ENCODE peak calls at places on chromosomes 11 and 22, in six cellular contexts. O is psoas muscle, X is upper lobe of right lung, Z is IMR-90, C is neural progenitor cell, A is tibial artery. U is an unnamed sample.

GRCh38 chr22:46294784-46295183 is 1.9 kb upstream of the GTSE1 start:
- DNase-seq in O (no peak), X (no peak), Z (no peak), C (no peak), A (no peak), U (no peak)

GRCh38 chr11:66883021-66883968 is 26.4 kb downstream of the LRFN4 start:
- DNase-seq in O (peak; percentile 75), X (peak; percentile 89), Z (peak; percentile 86), C (peak; percentile 84), A (no peak), U (peak; percentile 75)

GRCh38 chr11:34065505-34066203 is 14.1 kb downstream of the CAPRIN1 start:
- DNase-seq in O (no peak), X (no peak), Z (peak; percentile 59), C (no peak), A (no peak), U (peak; percentile 33)

GRCh38 chr11:7418061-7418460 is 67.2 kb upstream of the OLFML1 start:
- DNase-seq in O (no peak), X (no peak), Z (no peak), C (no peak), A (no peak), U (no peak)

GRCh38 chr11:9225748-9226298 is 39.3 kb downstream of the DENND5A start:
- DNase-seq in O (no peak), X (no peak), Z (no peak), C (no peak), A (no peak), U (no peak)

GRCh38 chr11:36155770-36156485 is 133.3 kb downstream of the COMMD9 start:
- DNase-seq in O (no peak), X (no peak), Z (peak; percentile 78), C (no peak), A (no peak), U (peak; percentile 34)

GRCh38 chr11:115643491-115643995 is 139.3 kb upstream of the CADM1 start:
- DNase-seq in O (no peak), X (no peak), Z (no peak), C (no peak), A (no peak), U (no peak)

GRCh38 chr11:130781906-130782305 is 134.4 kb downstream of the SNX19 start:
- DNase-seq in O (peak; percentile 26), X (no peak), Z (peak; percentile 78), C (no peak), A (no peak), U (peak; percentile 40)

GRCh38 chr22:36226189-36226588 is 13.1 kb downstream of the APOL2 start:
- DNase-seq in O (no peak), X (no peak), Z (no peak), C (no peak), A (no peak), U (no peak)

GRCh38 chr11:110311783-110312578 is 15.6 kb upstream of the RDX start:
- DNase-seq in O (no peak), X (no peak), Z (peak; percentile 75), C (no peak), A (no peak), U (peak; percentile 59)

GRCh38 chr11:64264371-64264852 is 13.1 kb downstream of the PLCB3 start:
- DNase-seq in O (no peak), X (no peak), Z (no peak), C (no peak), A (no peak), U (no peak)

GRCh38 chr11:41437006-41437405 is 22.4 kb downstream of the LRRC4C start:
- DNase-seq in O (no peak), X (no peak), Z (no peak), C (no peak), A (no peak), U (no peak)

GRCh38 chr11:36713715-36714114 is 115.7 kb upstream of the RAG2 start:
- DNase-seq in O (no peak), X (no peak), Z (no peak), C (no peak), A (peak; percentile 25), U (no peak)

GRCh38 chr11:26992031-26992541 is 1.8 kb upstream of the FIBIN start:
- DNase-seq in O (no peak), X (no peak), Z (peak; percentile 93), C (no peak), A (no peak), U (peak; percentile 93)

GRCh38 chr11:5631426-5631825 is 6.6 kb downstream of the TRIM34 start:
- DNase-seq in O (no peak), X (no peak), Z (no peak), C (no peak), A (no peak), U (no peak)

GRCh38 chr22:17117400-17117799 is 3.8 kb downstream of the TMEM121B start:
- DNase-seq in O (no peak), X (no peak), Z (no peak), C (no peak), A (no peak), U (no peak)

DNA sequence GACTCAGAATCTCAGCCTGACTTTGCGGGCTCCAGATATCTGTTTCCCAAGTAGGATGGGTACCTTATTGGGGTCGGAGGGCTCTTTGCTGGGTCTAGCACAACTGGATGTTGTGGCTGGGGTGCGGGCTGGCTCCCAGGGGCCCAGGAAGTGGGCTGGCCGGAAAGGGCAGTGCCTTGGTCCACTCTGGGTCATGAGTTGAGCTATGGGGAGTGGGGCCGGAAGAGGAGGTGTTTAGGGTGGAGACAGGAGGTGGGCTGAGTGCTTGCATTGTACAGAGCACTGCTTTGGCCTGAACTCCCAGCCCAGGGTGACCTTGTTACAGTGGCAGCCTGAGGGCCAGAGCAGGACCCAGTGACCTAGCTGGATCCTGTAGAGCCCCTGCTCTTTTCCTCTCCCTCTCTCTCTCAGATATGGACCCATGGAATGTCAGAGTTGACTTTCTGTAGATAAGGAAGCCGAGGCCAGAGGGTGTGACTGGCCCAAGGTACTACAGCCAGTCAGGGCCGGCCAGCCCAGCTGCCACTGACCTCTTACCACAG is 13.2 kb downstream of the PHLDB1 start:
- DNase-seq in O (no peak), X (peak; percentile 49), Z (no peak), C (no peak), A (no peak), U (peak; percentile 52)
- H3K4me3 ChIP-seq in O (peak overlapping the region; percentile 68), X (peak overlapping the region; percentile 53), Z (peak overlapping the region; percentile 15), C (peak overlapping the region; percentile 89), A (peak overlapping the region; percentile 62), U (peak overlapping the region; percentile 13)

DNA sequence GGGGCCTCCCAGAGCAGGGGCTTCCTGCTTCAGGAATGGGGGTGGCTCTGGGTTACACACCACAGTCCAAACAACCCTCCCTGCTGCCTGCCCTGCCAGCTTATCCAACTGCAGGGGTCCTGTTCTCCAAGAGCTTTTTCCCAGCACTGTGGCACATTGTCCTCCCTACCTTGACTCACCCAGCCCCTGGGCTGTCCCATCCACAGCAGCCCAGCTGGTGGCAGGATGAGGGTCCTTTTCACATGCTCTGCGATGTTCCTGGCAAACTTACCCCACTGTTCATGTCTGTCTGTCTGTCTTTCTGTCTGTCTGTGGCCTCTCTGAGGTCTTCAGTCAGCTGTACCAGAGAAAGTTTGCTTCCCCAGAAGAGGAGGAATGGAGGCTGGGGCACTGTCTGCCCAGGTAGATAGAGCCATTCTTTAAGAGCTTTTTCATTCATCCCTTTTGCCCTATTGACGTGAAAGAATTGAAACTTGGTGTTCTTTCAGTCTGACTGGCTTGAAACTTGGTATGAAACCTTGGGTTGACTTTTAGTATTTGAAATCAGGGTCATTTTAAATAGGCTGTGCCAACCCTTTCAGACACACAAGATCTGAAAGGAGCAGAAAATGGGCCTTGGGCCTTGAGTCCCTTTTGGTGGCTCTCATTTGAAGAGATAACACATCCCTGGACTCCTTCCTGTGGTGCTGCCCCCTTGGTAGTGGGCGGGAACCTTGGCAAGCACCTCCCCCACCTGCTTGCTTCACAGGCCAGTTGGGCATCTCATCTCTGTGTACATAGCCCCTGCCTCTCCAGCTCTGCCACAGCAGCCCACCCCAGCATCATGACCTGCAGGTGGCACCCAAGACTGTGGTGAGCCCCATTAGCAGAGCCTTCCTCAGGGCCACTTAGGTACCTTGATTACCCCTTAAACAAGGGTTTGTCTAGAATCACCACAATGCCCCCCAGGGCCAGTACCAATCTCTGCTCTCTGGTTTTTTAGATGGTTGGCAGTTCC is 74.6 kb upstream of the SUSD2 start:
- DNase-seq in O (no peak), X (no peak), Z (no peak), C (peak; percentile 20), A (no peak), U (peak; percentile 13)
- TF ChIP-seq CTCF in O (peak; percentile 26), X (peak; percentile 34), Z (peak; percentile 33), C (peak; percentile 15), A (peak; percentile 28), U (peak; percentile 1)

DNA sequence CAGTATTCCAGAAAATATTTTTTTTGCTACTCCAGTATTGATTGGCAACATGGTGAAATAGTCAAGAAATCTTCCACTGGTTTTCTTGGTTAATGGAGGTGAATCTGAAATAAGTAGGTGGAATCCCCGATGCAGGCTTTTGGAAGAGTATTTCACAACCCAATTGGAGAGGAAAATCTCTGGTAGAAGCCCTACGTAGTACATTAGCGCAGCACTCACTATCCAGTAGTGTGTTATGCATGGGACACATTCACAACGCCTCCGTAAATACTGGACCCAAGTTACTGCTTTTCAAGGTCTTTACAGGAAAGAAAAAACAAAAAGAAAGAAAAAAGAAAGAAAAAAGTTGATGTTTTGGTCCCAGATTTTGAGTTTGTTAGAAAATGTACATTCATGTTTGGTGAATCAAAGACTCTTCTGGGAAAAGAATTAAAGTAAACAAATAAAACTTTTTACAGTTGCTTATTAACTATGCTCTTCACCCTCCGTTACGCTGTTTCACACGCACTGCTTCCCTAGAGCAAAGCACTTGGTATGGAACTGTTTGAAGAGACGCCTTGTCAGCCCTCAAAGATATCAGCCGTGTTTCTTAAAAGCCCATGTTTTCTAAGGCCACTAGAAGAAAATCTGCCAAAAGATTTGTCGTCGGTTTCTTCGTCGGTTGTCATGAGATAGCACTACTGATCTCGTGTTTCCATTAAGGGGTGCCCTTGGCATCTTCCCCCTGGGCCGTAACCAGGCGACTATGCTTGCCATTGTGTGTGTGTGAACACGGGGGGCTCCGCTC is 170.4 kb upstream of the CTSC start:
- DNase-seq in O (no peak), X (no peak), Z (no peak), C (peak; percentile 16), A (no peak), U (no peak)
- H3K4me3 ChIP-seq in O (peak overlapping the region; percentile 55), X (peak overlapping the region; percentile 37), Z (no peak overlapping the region), C (peak overlapping the region; percentile 38), A (no peak overlapping the region), U (no peak overlapping the region)

GRCh38 chr11:46197421-46197820 is 76.2 kb upstream of the PHF21A start:
- DNase-seq in O (no peak), X (no peak), Z (no peak), C (no peak), A (no peak), U (no peak)
- TF ChIP-seq CTCF in O (no peak), X (no peak), Z (no peak), C (no peak), A (no peak), U (no peak)

GRCh38 chr11:61021661-61022212 is 50.3 kb downstream of the CD6 start:
- DNase-seq in O (no peak), X (peak; percentile 76), Z (no peak), C (peak; percentile 54), A (no peak), U (no peak)
- H3K4me3 ChIP-seq in O (no peak overlapping the region), X (no peak overlapping the region), Z (no peak overlapping the region), C (peak overlapping the region; percentile 9), A (no peak overlapping the region), U (no peak overlapping the region)

U was measured in cardiac fibroblast.